ENCODE peak calls at places on chromosomes 4 and X, in four cellular contexts. X, B, V and Y are unnamed samples.

GRCh38 chr4:178320003-178320402 is 877.8 kb upstream of the AGA start:
- DNase-seq in X (no peak), B (no peak), V (no peak), Y (no peak)

GRCh38 chrX:72652132-72652531 is 62.0 kb downstream of the PHKA1 start:
- DNase-seq in X (no peak), B (no peak), V (no peak), Y (no peak)

GRCh38 chr4:26020896-26021295 is 106.9 kb downstream of the SMIM20 start:
- DNase-seq in X (peak), B (no peak), V (no peak), Y (no peak)

GRCh38 chr4:167616471-167616870 is 382.2 kb upstream of the SPOCK3 start:
- DNase-seq in X (no peak), B (no peak), V (no peak), Y (no peak)

GRCh38 chr4:86592553-86593249 is 1.4 kb upstream of the PTPN13 start:
- DNase-seq in X (no peak), B (no peak), V (no peak), Y (no peak)

GRCh38 chr4:103076777-103077347 is 301 bp upstream of the SLC9B2 start:
- DNase-seq in X (no peak), B (no peak), V (peak), Y (no peak)

GRCh38 chr4:173317003-173317402 is 17.2 kb downstream of the HMGB2 start:
- DNase-seq in X (no peak), B (peak), V (peak), Y (peak)

GRCh38 chrX:7190157-7190556 is 42.2 kb upstream of the PUDP start:
- DNase-seq in X (no peak), B (no peak), V (no peak), Y (no peak)

GRCh38 chr4:54265366-54265765 is 36.3 kb downstream of the PDGFRA start:
- DNase-seq in X (no peak), B (no peak), V (no peak), Y (no peak)

GRCh38 chr4:150211821-150212445 is 133.7 kb downstream of the DCLK2 start:
- DNase-seq in X (no peak), B (no peak), V (no peak), Y (no peak)

GRCh38 chr4:57191523-57192034 is 81.4 kb upstream of the IGFBP7 start:
- DNase-seq in X (peak), B (peak), V (no peak), Y (peak)

GRCh38 chrX:124217289-124218251 is 114.9 kb upstream of the TEX13D start:
- DNase-seq in X (peak), B (no peak), V (no peak), Y (peak)

GRCh38 chr4:104901438-104901837 is 245.2 kb upstream of the TET2 start:
- DNase-seq in X (no peak), B (no peak), V (no peak), Y (peak)

GRCh38 chr4:55887594-55887993 is 34.1 kb downstream of the EXOC1 start:
- DNase-seq in X (no peak), B (no peak), V (no peak), Y (no peak)

GRCh38 chr4:3451956-3452355 is 10.2 kb downstream of the HGFAC start:
- DNase-seq in X (peak), B (no peak), V (no peak), Y (no peak)

GRCh38 chr4:138235419-138235952 is 6.7 kb downstream of the SLC7A11 start:
- DNase-seq in X (peak), B (no peak), V (peak), Y (no peak)

GRCh38 chr4:7159923-7160322 is 32.4 kb upstream of the SORCS2 start:
- DNase-seq in X (no peak), B (no peak), V (no peak), Y (peak)

GRCh38 chr4:38466401-38466800 is 197.6 kb upstream of the KLF3 start:
- DNase-seq in X (peak), B (no peak), V (no peak), Y (no peak)

GRCh38 chrX:41541381-41541780 is 94.2 kb downstream of the NYX start:
- DNase-seq in X (no peak), B (no peak), V (no peak), Y (no peak)

GRCh38 chrX:122622800-122623199 is 561.3 kb upstream of the GRIA3 start:
- DNase-seq in X (no peak), B (no peak), V (no peak), Y (no peak)

GRCh38 chrX:13520931-13521330 is 48.5 kb upstream of the EGFL6 start:
- DNase-seq in X (no peak), B (no peak), V (no peak), Y (no peak)

GRCh38 chrX:69262036-69262905 is 97.0 kb upstream of the PJA1 start:
- DNase-seq in X (peak), B (no peak), V (no peak), Y (no peak)

GRCh38 chr4:98311656-98312055 is 50.5 kb downstream of the RAP1GDS1 start:
- DNase-seq in X (no peak), B (no peak), V (no peak), Y (no peak)

GRCh38 chr4:182142146-182143085 is 100.8 kb upstream of the TENM3 start:
- DNase-seq in X (peak), B (peak), V (no peak), Y (peak)

GRCh38 chrX:129961180-129962083 is 21.0 kb upstream of the BCORL1 start:
- DNase-seq in X (peak), B (peak), V (no peak), Y (peak)

GRCh38 chr4:46329118-46329976 is 60.6 kb downstream of the GABRA2 start:
- DNase-seq in X (no peak), B (peak), V (peak), Y (peak)